ENCODE peak calls at places on chromosomes 12 and 14, in six cellular contexts. D is IMR-90, S is esophagus muscularis mucosa, Z is Calu3, A is breast epithelium, X is transverse colon. L is an unnamed sample.

GRCh38 chr12:25756974-25757665 is 201.4 kb upstream of the RASSF8 start:
- DNase-seq in S (no peak), Z (no peak), D (no peak), A (no peak), X (no peak), L (no peak)

GRCh38 chr12:47014474-47014873 is 64.9 kb upstream of the PCED1B start:
- DNase-seq in A (no peak), X (no peak), S (no peak), Z (peak; percentile 8), D (peak; percentile 96), L (peak; percentile 68)

GRCh38 chr12:21324551-21324950 is 10.2 kb downstream of the SLCO1A2 start:
- DNase-seq in A (no peak), Z (no peak), S (no peak), D (no peak), X (no peak), L (no peak)

GRCh38 chr14:92945959-92946846 is 23.3 kb downstream of the CHGA start:
- DNase-seq in X (peak; percentile 88), S (no peak), Z (peak; percentile 92), D (peak; percentile 60), A (peak; percentile 91), L (peak; percentile 70)

GRCh38 chr12:103769240-103769945 is 71.6 kb downstream of the NT5DC3 start:
- DNase-seq in X (no peak), S (no peak), A (no peak), Z (no peak), D (no peak), L (no peak)

GRCh38 chr12:28114488-28114887 is 75.8 kb upstream of the CCDC91 start:
- DNase-seq in A (no peak), Z (no peak), X (no peak), D (peak; percentile 51), S (no peak), L (no peak)

GRCh38 chr12:86137936-86138335 is 118.3 kb downstream of the MGAT4C start:
- DNase-seq in D (peak; percentile 73), Z (peak; percentile 10), S (no peak), A (no peak), X (no peak), L (peak; percentile 74)

GRCh38 chr12:65277994-65278575 is 398 bp upstream of the MSRB3 start:
- DNase-seq in Z (no peak), A (no peak), S (no peak), X (no peak), D (no peak), L (no peak)

GRCh38 chr12:34107781-34108404 is 85.6 kb downstream of the ALG10 start:
- DNase-seq in A (no peak), Z (no peak), D (no peak), X (no peak), S (no peak), L (no peak)

GRCh38 chr14:67268456-67269115 is 27.4 kb downstream of the PALS1 start:
- DNase-seq in D (peak; percentile 20), X (no peak), Z (no peak), S (no peak), A (no peak), L (peak; percentile 35)

GRCh38 chr14:25111061-25111601 is 61.2 kb upstream of the STXBP6 start:
- DNase-seq in S (no peak), A (no peak), Z (peak; percentile 19), D (peak; percentile 98), X (no peak), L (peak; percentile 89)

GRCh38 chr14:23695220-23695999 is 59.2 kb downstream of the DHRS2 start:
- DNase-seq in D (no peak), Z (no peak), S (no peak), A (no peak), X (no peak), L (peak; percentile 5)

GRCh38 chr14:94904636-94905035 is 134.7 kb upstream of the GSC start:
- DNase-seq in Z (no peak), X (no peak), A (no peak), S (no peak), D (peak; percentile 34), L (peak; percentile 18)

GRCh38 chr14:96962337-96962736 is 165.2 kb downstream of the VRK1 start:
- DNase-seq in A (no peak), S (no peak), Z (no peak), D (no peak), X (peak; percentile 12), L (no peak)

GRCh38 chr12:92503029-92503931 is 199.5 kb upstream of the PLEKHG7 start:
- DNase-seq in X (no peak), Z (no peak), S (no peak), A (no peak), D (no peak), L (peak; percentile 8)

GRCh38 chr12:27644446-27644845 is 51.8 kb upstream of the REP15 start:
- DNase-seq in X (no peak), S (no peak), D (peak; percentile 60), A (no peak), Z (no peak), L (peak; percentile 73)

GRCh38 chr12:71694099-71694820 is 8.4 kb downstream of the TMEM19 start:
- DNase-seq in D (no peak), S (no peak), X (peak; percentile 28), A (no peak), Z (no peak), L (no peak)

GRCh38 chr12:53253298-53253697 is 14.8 kb upstream of the ESPL1 start:
- DNase-seq in S (no peak), X (no peak), Z (no peak), D (no peak), A (no peak), L (no peak)

GRCh38 chr14:106518054-106518943 is 991.9 kb downstream of the TMEM121 start:
- DNase-seq in S (no peak), D (no peak), X (peak; percentile 67), Z (peak; percentile 20), A (no peak), L (no peak)

GRCh38 chr14:100708349-100709217 is 18.1 kb upstream of the DLK1 start:
- DNase-seq in Z (peak; percentile 86), D (peak; percentile 22), A (no peak), S (no peak), X (peak; percentile 56), L (no peak)

GRCh38 chr12:52636592-52637258 is 15.3 kb downstream of the KRT2 start:
- DNase-seq in S (peak; percentile 50), D (no peak), A (no peak), Z (no peak), X (no peak), L (no peak)

GRCh38 chr14:48398675-48399282 is 723.4 kb upstream of the MDGA2 start:
- DNase-seq in S (no peak), Z (peak; percentile 6), A (no peak), X (no peak), D (peak; percentile 47), L (peak; percentile 44)

GRCh38 chr14:54567634-54568561 is 970 bp downstream of the SAMD4A start:
- DNase-seq in S (no peak), X (peak; percentile 49), A (no peak), Z (peak; percentile 40), D (no peak), L (peak; percentile 58)

GRCh38 chr14:54567224-54567633 is 301 bp downstream of the SAMD4A start:
- DNase-seq in Z (peak; percentile 39), D (no peak), A (no peak), S (no peak), X (peak; percentile 34), L (peak; percentile 38)

GRCh38 chr14:54566152-54566409 is 847 bp upstream of the SAMD4A start:
- DNase-seq in Z (no peak), A (no peak), D (no peak), X (no peak), S (no peak), L (no peak)

GRCh38 chr14:54565236-54566151 is 1.4 kb upstream of the SAMD4A start:
- DNase-seq in S (peak; percentile 99), D (peak; percentile 90), X (peak; percentile 94), Z (peak; percentile 89), A (peak; percentile 91), L (peak; percentile 94)

DNA sequence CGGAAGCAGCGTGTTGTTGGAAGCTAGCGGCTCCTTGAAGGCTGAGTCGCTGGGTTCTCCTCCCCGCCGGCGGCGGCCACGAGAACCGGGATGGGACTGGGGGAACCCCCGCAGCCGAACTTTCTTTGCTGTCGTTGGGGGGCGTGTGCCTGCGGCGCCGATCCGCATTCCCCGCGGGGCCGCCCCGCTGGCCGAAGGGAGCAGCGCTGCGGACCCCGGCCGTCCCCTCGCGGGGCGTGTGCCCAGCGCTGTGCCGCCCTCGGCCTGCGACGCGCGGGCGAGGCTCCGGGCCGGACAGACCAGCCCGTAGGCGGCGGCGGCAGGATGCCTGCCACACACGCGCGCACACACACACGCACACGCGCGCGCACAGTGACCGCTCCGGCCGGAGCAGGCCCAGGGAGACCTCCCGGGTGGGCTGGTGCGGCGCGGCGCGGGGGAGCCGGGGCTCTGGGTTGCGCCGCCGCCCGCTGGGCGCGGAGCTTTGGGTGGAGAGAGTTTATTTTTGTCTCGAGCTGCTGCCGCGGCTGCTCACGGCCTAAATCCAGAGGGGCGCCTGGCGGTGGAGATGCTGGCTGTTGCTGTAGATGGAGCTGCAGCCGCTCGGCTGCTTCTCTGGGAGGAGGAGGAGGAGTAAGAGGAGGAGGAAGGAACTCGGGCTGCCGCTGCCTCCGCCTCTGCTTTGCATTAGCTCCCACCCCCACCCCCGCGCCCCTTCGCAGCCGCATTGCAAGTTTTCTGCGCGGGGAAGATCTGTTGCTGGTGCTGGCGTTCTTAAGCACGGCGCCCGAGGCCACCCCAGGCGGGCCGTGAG is at the start of gene SAMD4A:
- DNase-seq in X (peak; percentile 75), A (peak; percentile 68), D (peak; percentile 86), S (peak; percentile 95), Z (peak; percentile 72), L (peak; percentile 88)
- TF ChIP-seq CTCF in X (no peak), A (peak; percentile 28), D (peak; percentile 25), S (peak; percentile 50), Z (no peak), L (peak; percentile 50)

GRCh38 chr14:83294941-83295340 is 1761.3 kb upstream of the SEL1L start:
- DNase-seq in X (no peak), A (no peak), Z (no peak), D (peak; percentile 51), S (no peak), L (peak; percentile 24)

GRCh38 chr14:83297361-83297760 is 1763.7 kb upstream of the SEL1L start:
- DNase-seq in D (no peak), A (no peak), Z (no peak), X (no peak), S (no peak), L (no peak)

DNA sequence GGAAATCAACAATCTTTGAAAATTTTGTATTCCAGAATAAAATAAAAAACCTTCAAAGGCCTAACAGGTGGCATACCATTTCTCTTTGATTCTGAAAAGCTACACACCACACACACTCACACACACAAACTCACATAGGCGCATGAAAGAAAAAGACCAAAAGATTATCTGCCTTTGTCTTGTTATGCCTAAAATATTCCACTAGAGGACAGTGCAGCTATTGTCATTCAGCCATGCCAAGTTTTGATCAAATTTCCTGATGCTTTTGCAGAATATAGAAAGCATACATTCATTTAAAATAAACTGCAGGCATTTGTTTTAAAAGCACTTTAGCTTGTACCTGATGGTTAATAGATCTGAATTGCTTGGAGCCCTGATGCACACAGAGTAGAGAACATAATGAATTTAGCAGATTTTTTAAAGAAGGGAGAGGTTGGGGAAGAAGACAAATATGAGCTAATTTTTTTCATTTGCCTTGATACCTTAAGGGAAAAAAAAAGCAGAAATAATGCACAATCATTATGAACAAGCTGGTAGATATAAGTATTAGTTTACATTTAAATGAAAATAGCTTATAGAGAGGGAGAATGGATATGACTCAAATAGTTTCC is 1766.9 kb upstream of the SEL1L start:
- DNase-seq in S (no peak), X (no peak), Z (no peak), D (peak; percentile 52), A (no peak), L (peak; percentile 47)
- TF ChIP-seq CTCF in S (peak; percentile 85), X (peak; percentile 66), Z (no peak), D (peak; percentile 94), A (peak; percentile 84), L (peak; percentile 78)

GRCh38 chr14:54836231-54836630 is 66.4 kb downstream of the GCH1 start:
- DNase-seq in A (no peak), Z (no peak), D (no peak), S (no peak), X (no peak), L (no peak)
- TF ChIP-seq CTCF in A (no peak), Z (no peak), D (no peak), S (no peak), X (no peak), L (no peak)

GRCh38 chr14:51202914-51203665 is 37.0 kb upstream of the TMX1 start:
- DNase-seq in A (no peak), D (no peak), Z (no peak), X (no peak), S (no peak), L (no peak)
- TF ChIP-seq CTCF in A (no peak), D (no peak), Z (no peak), X (no peak), S (no peak), L (no peak)